ENCODE peak calls at places on chromosome 16, in five cellular contexts. G, H, C, B and F are unnamed samples. For H3K4me1, the result is how much of the 10 kb centered on the place peaks cover.

GRCh38 chr16:28059841-28060240 is 3.7 kb downstream of the GSG1L start:
- DNase-seq in G (no peak), H (no peak), C (no peak), B (no peak), F (no peak)

GRCh38 chr16:65601781-65602180 is 479.9 kb upstream of the CDH11 start:
- DNase-seq in G (no peak), H (no peak), C (no peak), B (no peak), F (no peak)

GRCh38 chr16:15865742-15866141 is 8.9 kb upstream of the MYH11 start:
- DNase-seq in G (no peak), H (no peak), C (no peak), B (no peak), F (no peak)

GRCh38 chr16:22721497-22722100 is 92.4 kb upstream of the HS3ST2 start:
- DNase-seq in G (no peak), H (no peak), C (no peak), B (no peak), F (no peak)

GRCh38 chr16:75570351-75571104 is 4.3 kb downstream of the GABARAPL2 start:
- DNase-seq in G (no peak), H (no peak), C (no peak), B (no peak), F (no peak)

GRCh38 chr16:69928856-69929400 is 22.2 kb upstream of the CLEC18A start:
- DNase-seq in G (no peak), H (no peak), C (no peak), B (no peak), F (no peak)

GRCh38 chr16:49643429-49644142 is 212.3 kb downstream of the ZNF423 start:
- DNase-seq in G (no peak), H (no peak), C (no peak), B (no peak), F (peak)

GRCh38 chr16:56675685-56676210 is 6.1 kb downstream of the MT1H start:
- DNase-seq in G (no peak), H (no peak), C (peak), B (no peak), F (no peak)

GRCh38 chr16:84940670-84941551 is 70.4 kb downstream of the ZDHHC7 start:
- DNase-seq in G (no peak), H (no peak), C (no peak), B (no peak), F (no peak)

GRCh38 chr16:12503201-12503600 is 300.5 kb downstream of the CPPED1 start:
- DNase-seq in G (no peak), H (no peak), C (no peak), B (no peak), F (no peak)

GRCh38 chr16:82181456-82182185 is 11.6 kb upstream of the MPHOSPH6 start:
- DNase-seq in G (peak), H (no peak), C (no peak), B (no peak), F (no peak)

GRCh38 chr16:67110136-67110847 is 551 bp downstream of the PHAF1 start:
- DNase-seq in G (no peak), H (no peak), C (peak), B (no peak), F (no peak)

GRCh38 chr16:83031524-83031923 is 404.8 kb downstream of the CDH13 start:
- DNase-seq in G (no peak), H (no peak), C (no peak), B (no peak), F (no peak)

GRCh38 chr16:47197536-47198179 is 53.9 kb upstream of the NETO2 start:
- DNase-seq in G (no peak), H (no peak), C (no peak), B (no peak), F (no peak)

GRCh38 chr16:84599528-84600202 is 18.2 kb downstream of the COTL1 start:
- DNase-seq in G (peak), H (no peak), C (peak), B (no peak), F (peak)

GRCh38 chr16:86854058-86854621 is 275.8 kb downstream of the FOXL1 start:
- DNase-seq in G (no peak), H (no peak), C (no peak), B (no peak), F (peak)

GRCh38 chr16:85724126-85724879 is 26.6 kb downstream of the C16orf74 start:
- DNase-seq in G (no peak), H (no peak), C (no peak), B (no peak), F (no peak)

GRCh38 chr16:66953462-66954096 is 7.5 kb upstream of the CES3 start:
- DNase-seq in G (no peak), H (no peak), C (no peak), B (no peak), F (no peak)

GRCh38 chr16:12574721-12575120 is 229.0 kb downstream of the CPPED1 start:
- DNase-seq in G (no peak), H (no peak), C (no peak), B (no peak), F (peak)

GRCh38 chr16:56884026-56884582 is 19.1 kb downstream of the SLC12A3 start:
- DNase-seq in G (no peak), H (no peak), C (no peak), B (no peak), F (no peak)

GRCh38 chr16:2428787-2429036 is 535 bp upstream of the CCNF start:
- DNase-seq in G (no peak), H (no peak), C (no peak), B (no peak), F (no peak)
- TF ChIP-seq CTCF in G (no peak), H (no peak), C (no peak), B (no peak), F (no peak)

GRCh38 chr16:89973235-89973634 is 24.7 kb downstream of the DEF8 start:
- DNase-seq in G (no peak), H (no peak), C (no peak), B (no peak), F (no peak)
- H3K4me3 ChIP-seq in G (peak), H (peak), C (peak), B (peak), F (peak)

DNA sequence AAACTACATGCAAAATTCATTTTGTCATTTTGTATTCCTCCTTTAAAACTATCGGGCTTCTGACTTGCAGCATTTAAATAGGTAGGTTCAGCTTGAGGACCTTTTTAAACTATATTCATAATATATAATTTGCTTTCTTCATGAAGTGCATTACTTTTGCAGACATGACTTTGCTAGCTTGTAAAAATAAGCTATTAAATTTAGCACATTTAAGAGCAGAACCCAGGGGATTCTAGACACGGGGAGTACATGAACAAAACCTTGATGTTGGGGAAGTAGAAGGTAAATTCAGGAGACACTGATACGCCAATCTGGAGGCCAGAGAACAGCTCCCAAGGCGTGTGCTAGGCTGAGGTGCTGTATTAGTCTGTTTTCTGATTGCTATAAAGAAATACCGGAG is 32.3 kb upstream of the NUDT7 start:
- DNase-seq in G (no peak), H (no peak), C (no peak), B (no peak), F (no peak)
- H3K4me1 ChIP-seq in G (under half), H (under half), C (under half), B (under half), F (under half)

DNA sequence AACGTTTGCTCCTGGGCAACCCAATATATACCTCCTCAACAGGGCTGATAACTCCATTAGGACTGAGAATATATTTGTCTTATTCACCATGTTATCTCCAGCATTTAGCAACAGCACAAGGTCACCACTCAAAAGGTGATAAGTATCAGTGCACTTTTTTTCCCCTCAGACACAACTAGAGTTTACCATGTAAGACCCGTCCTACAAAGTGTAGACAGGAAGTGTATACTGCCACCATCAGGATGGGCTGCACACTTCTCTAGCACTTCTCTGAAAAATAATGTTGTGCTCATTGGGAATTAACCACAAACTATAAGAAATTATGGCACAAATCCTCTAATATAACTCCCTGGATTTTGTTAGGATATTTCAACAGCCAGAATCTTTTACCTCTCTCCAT is 5.7 kb upstream of the VAT1L start:
- DNase-seq in G (no peak), H (peak), C (peak), B (no peak), F (no peak)
- TF ChIP-seq CTCF in G (peak), H (peak), C (peak), B (no peak), F (peak)

GRCh38 chr16:58365623-58366022 is 26.6 kb upstream of the GINS3 start:
- DNase-seq in G (no peak), H (no peak), C (no peak), B (no peak), F (no peak)

GRCh38 chr16:58363746-58364393 is 28.4 kb upstream of the GINS3 start:
- DNase-seq in G (no peak), H (no peak), C (no peak), B (no peak), F (no peak)

GRCh38 chr16:58371841-58372240 is 20.4 kb upstream of the GINS3 start:
- DNase-seq in G (no peak), H (no peak), C (no peak), B (no peak), F (no peak)

GRCh38 chr16:58367252-58367651 is 25.0 kb upstream of the GINS3 start:
- DNase-seq in G (no peak), H (no peak), C (no peak), B (no peak), F (no peak)

GRCh38 chr16:58366247-58367031 is 25.8 kb upstream of the GINS3 start:
- DNase-seq in G (peak), H (no peak), C (no peak), B (no peak), F (no peak)
- H3K4me3 ChIP-seq in G (no peak), H (no peak), C (no peak), B (no peak), F (no peak)

DNA sequence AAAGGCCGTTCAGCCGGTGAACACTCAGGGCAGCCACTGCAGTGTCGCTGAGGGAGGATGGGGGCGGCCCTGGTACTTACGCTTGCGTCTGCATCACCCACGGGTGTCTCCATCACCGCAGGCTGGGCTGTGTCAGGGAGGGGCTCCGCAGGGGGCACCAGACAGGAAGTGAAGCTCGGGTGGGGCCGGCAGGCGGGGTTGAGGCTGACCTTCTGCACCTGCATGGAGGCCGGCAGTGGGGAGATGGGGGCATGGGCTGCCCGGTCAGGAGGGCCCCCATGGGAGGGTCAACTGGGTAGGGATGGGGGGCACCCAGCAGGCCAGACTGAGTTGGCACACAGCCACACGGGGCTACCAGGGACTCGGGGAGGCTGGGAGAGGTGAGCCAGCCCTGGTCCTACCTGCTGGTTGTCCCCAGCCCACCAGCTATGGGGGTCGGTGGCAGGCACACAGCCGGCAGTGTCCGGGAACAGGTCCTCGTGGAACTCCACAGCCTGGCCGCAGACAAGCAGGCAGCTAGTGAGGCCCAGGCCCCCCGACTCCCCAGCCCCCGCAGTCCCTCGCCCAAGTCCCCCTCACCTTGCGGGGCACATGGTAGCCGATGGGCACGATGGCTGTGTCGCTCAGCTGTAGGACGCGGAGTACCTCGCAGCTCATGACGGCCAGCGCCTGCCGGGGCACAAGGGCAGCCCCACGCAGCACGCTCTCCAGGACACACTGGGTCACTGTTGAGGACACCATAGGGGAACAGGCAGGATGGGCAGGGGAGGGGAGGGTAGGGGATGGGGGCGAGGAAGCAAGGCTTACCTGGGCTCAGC is 7.2 kb upstream of the VASN start:
- DNase-seq in G (peak), H (no peak), C (no peak), B (no peak), F (peak)
- H3K4me1 ChIP-seq in G (under half), H (under half), C (under half), B (under half), F (under half)

DNA sequence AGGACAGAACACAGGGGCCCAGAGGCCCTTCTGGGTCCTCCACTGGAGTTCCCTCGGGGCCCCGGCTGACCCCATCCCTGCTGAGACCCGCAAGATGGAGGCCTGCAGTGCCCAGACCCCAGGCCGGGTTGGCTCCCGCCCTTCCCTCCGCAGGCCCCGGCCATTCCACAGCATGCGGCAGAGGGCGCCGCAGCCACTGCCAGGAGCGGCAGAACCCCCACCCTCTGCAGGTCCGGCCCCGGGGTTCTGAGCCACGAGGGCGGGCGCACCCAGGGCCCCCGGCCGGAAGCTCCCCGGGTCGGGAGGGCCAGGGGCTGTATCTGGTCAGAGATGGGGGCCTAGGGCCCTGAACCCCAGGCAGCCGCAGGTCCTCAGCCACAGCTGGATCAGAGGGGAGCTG is 2.4 kb upstream of the PERCC1 start:
- DNase-seq in G (peak), H (no peak), C (peak), B (no peak), F (peak)
- TF ChIP-seq CTCF in G (no peak), H (peak), C (peak), B (no peak), F (peak)

GRCh38 chr16:778909-779527 is 9.2 kb downstream of the RPUSD1 start:
- DNase-seq in G (no peak), H (no peak), C (no peak), B (no peak), F (no peak)

GRCh38 chr16:778447-778846 is 9.7 kb downstream of the RPUSD1 start:
- DNase-seq in G (no peak), H (no peak), C (no peak), B (no peak), F (no peak)

GRCh38 chr16:781346-782010 is 6.7 kb downstream of the RPUSD1 start:
- DNase-seq in G (no peak), H (no peak), C (no peak), B (no peak), F (no peak)

GRCh38 chr16:779561-779960 is 8.6 kb downstream of the RPUSD1 start:
- DNase-seq in G (no peak), H (no peak), C (no peak), B (no peak), F (no peak)

GRCh38 chr16:780296-780695 is 7.9 kb downstream of the RPUSD1 start:
- DNase-seq in G (no peak), H (no peak), C (no peak), B (no peak), F (no peak)
- H3K4me3 ChIP-seq in G (no peak), H (no peak), C (no peak), B (no peak), F (no peak)

GRCh38 chr16:8958344-8958808 is 5.3 kb downstream of the USP7 start:
- DNase-seq in G (peak), H (no peak), C (no peak), B (no peak), F (peak)
- H3K4me1 ChIP-seq in G (under half), H (under half), C (half or more), B (half or more), F (half or more)

DNA sequence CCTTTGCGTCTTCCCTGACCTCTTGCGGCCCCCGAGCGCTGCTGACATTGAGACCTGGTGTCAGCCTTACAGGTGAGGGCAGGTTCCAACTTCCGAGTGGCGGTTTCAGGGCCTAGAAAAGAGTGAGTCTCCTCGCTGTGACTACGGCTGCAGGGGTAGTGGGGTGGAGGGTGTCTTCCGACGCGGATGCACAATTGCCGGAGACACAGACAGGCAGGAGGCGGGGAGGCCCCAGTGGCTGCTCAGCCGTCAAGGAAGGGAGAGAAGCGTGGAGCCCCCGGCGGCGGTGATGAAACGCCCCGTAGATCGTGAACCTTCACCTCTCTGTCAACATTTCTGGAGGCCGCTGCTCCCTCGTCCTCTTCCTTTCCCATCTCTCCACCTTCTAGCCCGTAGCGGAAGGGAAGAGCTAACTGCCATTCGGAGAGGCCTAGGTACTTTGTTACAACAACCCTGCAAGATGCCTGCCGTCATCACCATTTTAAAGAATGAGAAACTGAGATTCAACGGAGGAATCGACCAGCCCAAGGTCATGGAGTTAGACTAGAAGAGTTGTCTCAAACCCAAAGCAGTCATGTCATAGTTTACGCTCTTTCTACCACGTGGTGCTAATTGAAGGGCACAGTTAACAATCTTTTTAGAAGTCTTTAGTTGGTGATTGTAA is 485 bp downstream of the DNAJA3 start:
- DNase-seq in G (no peak), H (no peak), C (peak), B (no peak), F (no peak)
- TF ChIP-seq CTCF in G (no peak), H (no peak), C (no peak), B (no peak), F (no peak)